ENCODE peak calls at places on chromosomes 16 and 17, in five cellular contexts. R, C, U, K and P are unnamed samples.

GRCh38 chr17:17453088-17453487 is 23.7 kb upstream of the MED9 start:
- DNase-seq in U (no peak), C (no peak), K (no peak), R (no peak), P (no peak)

GRCh38 chr17:81418710-81419332 is 23.6 kb downstream of the BAHCC1 start:
- DNase-seq in R (no peak), K (no peak), U (no peak), C (peak; percentile 55), P (no peak)

GRCh38 chr17:80414508-80414802 is 512 bp upstream of the ENDOV start:
- DNase-seq in R (no peak), C (peak; percentile 21), U (peak; percentile 26), K (no peak), P (no peak)

GRCh38 chr16:58494981-58495860 is 4.7 kb upstream of the NDRG4 start:
- DNase-seq in R (peak; percentile 55), K (peak; percentile 42), C (peak; percentile 87), U (peak; percentile 92), P (peak; percentile 26)

GRCh38 chr17:60601443-60602384 is 1.7 kb downstream of the PPM1D start:
- DNase-seq in U (peak; percentile 91), R (no peak), K (no peak), C (peak; percentile 51), P (peak; percentile 27)

GRCh38 chr17:2214887-2215615 is 88.5 kb downstream of the SMG6 start:
- DNase-seq in C (peak; percentile 69), K (peak; percentile 54), U (no peak), R (no peak), P (no peak)

GRCh38 chr16:10594312-10594950 is 14.0 kb upstream of the EMP2 start:
- DNase-seq in K (no peak), U (no peak), R (no peak), C (no peak), P (no peak)

GRCh38 chr16:82510041-82510440 is 116.7 kb upstream of the CDH13 start:
- DNase-seq in U (no peak), C (no peak), R (no peak), K (no peak), P (no peak)

GRCh38 chr17:77045441-77046041 is 95.2 kb upstream of the SEC14L1 start:
- DNase-seq in K (no peak), C (peak; percentile 35), U (no peak), R (no peak), P (no peak)

GRCh38 chr17:18027280-18027679 is 11.7 kb downstream of the ATPAF2 start:
- DNase-seq in C (no peak), K (peak; percentile 56), U (no peak), R (no peak), P (no peak)

GRCh38 chr17:66302761-66303626 is 581 bp downstream of the PRKCA start:
- DNase-seq in R (no peak), U (peak; percentile 67), C (peak; percentile 73), K (peak; percentile 43), P (peak; percentile 26)

GRCh38 chr16:75267631-75268264 is 16.3 kb upstream of the BCAR1 start:
- DNase-seq in U (peak; percentile 85), C (peak; percentile 81), K (peak; percentile 76), R (no peak), P (no peak)

GRCh38 chr16:87388818-87389134 is 3.4 kb upstream of the MAP1LC3B start:
- DNase-seq in K (no peak), U (no peak), R (no peak), C (no peak), P (no peak)

GRCh38 chr17:83153681-83154310 is 74.4 kb downstream of the METRNL start:
- DNase-seq in C (no peak), R (no peak), U (peak; percentile 1), K (no peak), P (no peak)

GRCh38 chr17:76909971-76910760 is 42.0 kb downstream of the MGAT5B start:
- DNase-seq in C (peak; percentile 19), U (peak; percentile 86), R (no peak), K (no peak), P (no peak)

GRCh38 chr16:56775162-56775561 is 45.2 kb downstream of the NUP93 start:
- DNase-seq in K (no peak), U (no peak), R (no peak), C (no peak), P (no peak)

GRCh38 chr16:81220369-81220768 is 18.1 kb upstream of the BCO1 start:
- DNase-seq in K (no peak), U (no peak), R (no peak), C (no peak), P (no peak)

GRCh38 chr17:3750296-3750695 is 26.6 kb downstream of the HASPIN start:
- DNase-seq in C (no peak), R (no peak), K (no peak), U (no peak), P (no peak)

GRCh38 chr16:67150058-67150832 is 553 bp downstream of the B3GNT9 start:
- DNase-seq in U (peak; percentile 86), C (no peak), R (no peak), K (peak; percentile 59), P (peak; percentile 51)

GRCh38 chr16:51465026-51465425 is 314.0 kb upstream of the SALL1 start:
- DNase-seq in K (no peak), R (no peak), U (no peak), C (peak; percentile 2), P (no peak)

GRCh38 chr17:40558651-40559015 is 6.6 kb downstream of the CCR7 start:
- DNase-seq in K (no peak), U (no peak), C (no peak), R (no peak), P (no peak)

GRCh38 chr16:19328364-19328763 is 42.8 kb downstream of the CLEC19A start:
- DNase-seq in R (no peak), C (no peak), U (no peak), K (no peak), P (no peak)

GRCh38 chr16:62066747-62067146 is 30.5 kb upstream of the CDH8 start:
- DNase-seq in R (no peak), U (no peak), C (no peak), K (no peak), P (no peak)